ENCODE peak calls at places on chromosome 20, in four cellular contexts. One of them, this sample, is unnamed. For H3K27me3 and H3K36me3, the result is how much of the 10 kb centered on the place peaks cover.

GRCh38 chr20:44057698-44058675 is 129.0 kb downstream of the JPH2 start:
- DNase-seq in PC-9: no peak
- DNase-seq in CD8-positive, alpha-beta memory T cell: no peak
- DNase-seq in GM23338: no peak
- DNase-seq in this sample: no peak

GRCh38 chr20:63223121-63223825 is 7.3 kb upstream of the YTHDF1 start:
- DNase-seq in PC-9: peak
- DNase-seq in GM23338: peak
- DNase-seq in CD8-positive, alpha-beta memory T cell: peak
- DNase-seq in this sample: no peak

GRCh38 chr20:49398401-49399144 is 83.9 kb downstream of the KCNB1 start:
- DNase-seq in PC-9: no peak
- DNase-seq in GM23338: no peak
- DNase-seq in CD8-positive, alpha-beta memory T cell: no peak
- DNase-seq in this sample: no peak

GRCh38 chr20:45781391-45781931 is 10.2 kb downstream of the WFDC3 start:
- DNase-seq in CD8-positive, alpha-beta memory T cell: no peak
- DNase-seq in PC-9: no peak
- DNase-seq in GM23338: no peak
- DNase-seq in this sample: peak

GRCh38 chr20:9220874-9221547 is 152.1 kb downstream of the PLCB4 start:
- DNase-seq in GM23338: peak
- DNase-seq in PC-9: no peak
- DNase-seq in CD8-positive, alpha-beta memory T cell: no peak
- DNase-seq in this sample: peak

GRCh38 chr20:51767018-51767866 is 948 bp downstream of the ATP9A start:
- DNase-seq in PC-9: peak
- DNase-seq in CD8-positive, alpha-beta memory T cell: peak
- DNase-seq in GM23338: peak
- DNase-seq in this sample: no peak

GRCh38 chr20:53608456-53609413 is 15.1 kb upstream of the ZNF217 start:
- DNase-seq in GM23338: peak
- DNase-seq in CD8-positive, alpha-beta memory T cell: peak
- DNase-seq in PC-9: no peak
- DNase-seq in this sample: no peak

GRCh38 chr20:25195962-25196700 is 619 bp downstream of the ENTPD6 start:
- DNase-seq in PC-9: peak
- DNase-seq in CD8-positive, alpha-beta memory T cell: no peak
- DNase-seq in GM23338: peak
- DNase-seq in this sample: peak

GRCh38 chr20:1885254-1885653 is 10.0 kb upstream of the SIRPA start:
- DNase-seq in GM23338: no peak
- DNase-seq in PC-9: no peak
- DNase-seq in CD8-positive, alpha-beta memory T cell: no peak
- DNase-seq in this sample: no peak
- H3K27me3 ChIP-seq in GM23338: under half
- H3K27me3 ChIP-seq in PC-9: under half
- H3K27me3 ChIP-seq in CD8-positive, alpha-beta memory T cell: under half
- H3K27me3 ChIP-seq in this sample: under half

DNA sequence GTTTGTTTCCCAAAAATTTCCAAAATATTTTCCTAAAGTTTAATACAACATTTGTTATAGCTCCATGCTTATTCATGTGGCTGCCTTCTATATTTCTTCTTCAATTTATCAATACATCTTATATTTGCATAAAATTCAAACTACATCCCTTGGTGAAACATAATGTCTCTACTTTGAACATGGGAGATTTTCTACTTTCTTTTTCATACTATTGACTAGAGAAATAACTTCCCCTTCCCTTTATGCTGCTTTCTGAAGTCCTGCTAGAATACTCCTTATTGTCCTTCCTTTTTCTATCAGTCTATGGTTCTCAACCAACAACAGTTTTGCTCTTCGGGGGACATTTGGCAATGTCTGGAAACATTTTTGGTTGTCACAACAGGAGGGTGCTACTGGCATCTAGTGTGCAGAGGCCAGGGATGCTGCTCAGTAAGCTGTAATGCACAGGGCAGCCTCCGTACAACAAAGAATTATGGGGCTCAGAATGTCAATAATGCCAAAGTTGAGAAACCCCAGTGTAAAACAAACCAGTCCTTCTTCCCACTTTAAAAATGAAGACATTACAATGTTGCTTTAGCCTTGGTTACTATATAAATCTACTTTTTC is 29.9 kb downstream of the MKKS start:
- DNase-seq in PC-9: no peak
- DNase-seq in GM23338: no peak
- DNase-seq in CD8-positive, alpha-beta memory T cell: no peak
- DNase-seq in this sample: no peak
- H3K27ac ChIP-seq in PC-9: no peak
- H3K27ac ChIP-seq in GM23338: no peak
- H3K27ac ChIP-seq in CD8-positive, alpha-beta memory T cell: no peak
- H3K27ac ChIP-seq in this sample: no peak

DNA sequence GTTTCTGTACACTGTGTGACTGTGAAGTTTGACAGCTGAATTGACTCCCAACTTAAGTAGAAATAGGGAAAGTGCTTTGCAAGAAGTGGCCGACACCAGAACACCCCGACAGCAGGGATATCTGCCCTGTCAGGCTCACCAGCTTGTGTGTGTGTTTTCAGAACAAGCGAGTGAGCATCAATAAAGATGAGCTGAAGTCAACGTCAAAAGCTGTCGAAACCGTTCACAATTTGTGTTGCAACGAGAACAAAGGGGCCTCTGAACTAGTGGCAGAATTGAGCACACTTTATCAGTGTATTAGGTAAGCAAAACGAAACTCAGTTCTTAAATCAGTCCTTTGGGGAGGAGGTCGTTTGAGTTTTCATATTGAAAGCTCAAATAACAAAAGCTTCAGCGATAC is 10.7 kb downstream of the NELFCD start:
- DNase-seq in CD8-positive, alpha-beta memory T cell: no peak
- DNase-seq in PC-9: no peak
- DNase-seq in GM23338: no peak
- DNase-seq in this sample: no peak
- H3K36me3 ChIP-seq in CD8-positive, alpha-beta memory T cell: half or more
- H3K36me3 ChIP-seq in PC-9: half or more
- H3K36me3 ChIP-seq in GM23338: half or more
- H3K36me3 ChIP-seq in this sample: half or more

GRCh38 chr20:18052856-18053255 is 4.9 kb downstream of the OVOL2 start:
- DNase-seq in PC-9: no peak
- DNase-seq in CD8-positive, alpha-beta memory T cell: no peak
- DNase-seq in GM23338: no peak
- DNase-seq in this sample: no peak
- H3K27me3 ChIP-seq in PC-9: under half
- H3K27me3 ChIP-seq in CD8-positive, alpha-beta memory T cell: under half
- H3K27me3 ChIP-seq in GM23338: under half
- H3K27me3 ChIP-seq in this sample: under half

This sample was measured in brain microvascular endothelial cell.